ENCODE peak calls at places on chromosomes 1 and 21, in four cellular contexts. One of them, this sample, is unnamed.

GRCh38 chr1:207026177-207026576 is 6.4 kb downstream of the C1orf116 start:
- DNase-seq in A549: no peak
- DNase-seq in heart right ventricle: no peak
- DNase-seq in right lobe of liver: no peak
- DNase-seq in this sample: no peak

GRCh38 chr1:225845633-225846259 is 35.8 kb downstream of the EPHX1 start:
- DNase-seq in A549: peak
- DNase-seq in heart right ventricle: peak
- DNase-seq in right lobe of liver: peak
- DNase-seq in this sample: peak

GRCh38 chr1:150383629-150384318 is 19.8 kb downstream of the RPRD2 start:
- DNase-seq in heart right ventricle: no peak
- DNase-seq in right lobe of liver: no peak
- DNase-seq in A549: no peak
- DNase-seq in this sample: no peak

GRCh38 chr21:21907271-21907670 is 909.1 kb downstream of the NCAM2 start:
- DNase-seq in A549: no peak
- DNase-seq in heart right ventricle: no peak
- DNase-seq in right lobe of liver: no peak
- DNase-seq in this sample: no peak

GRCh38 chr1:160606611-160607010 is 27.3 kb upstream of the CD84 start:
- DNase-seq in A549: no peak
- DNase-seq in right lobe of liver: no peak
- DNase-seq in heart right ventricle: no peak
- DNase-seq in this sample: no peak

GRCh38 chr1:10508511-10508951 is 33.8 kb downstream of the PEX14 start:
- DNase-seq in A549: no peak
- DNase-seq in right lobe of liver: no peak
- DNase-seq in heart right ventricle: no peak
- DNase-seq in this sample: no peak

GRCh38 chr1:96519851-96520281 is 201.7 kb upstream of the PTBP2 start:
- DNase-seq in A549: no peak
- DNase-seq in heart right ventricle: no peak
- DNase-seq in right lobe of liver: no peak
- DNase-seq in this sample: no peak

GRCh38 chr1:10682114-10682445 is 114.4 kb downstream of the CASZ1 start:
- DNase-seq in right lobe of liver: no peak
- DNase-seq in heart right ventricle: no peak
- DNase-seq in A549: no peak
- DNase-seq in this sample: no peak

GRCh38 chr1:53342735-53343470 is 15.0 kb upstream of the LRP8 start:
- DNase-seq in A549: no peak
- DNase-seq in right lobe of liver: no peak
- DNase-seq in heart right ventricle: no peak
- DNase-seq in this sample: no peak

GRCh38 chr1:233033366-233033765 is 83.0 kb downstream of the NTPCR start:
- DNase-seq in A549: no peak
- DNase-seq in right lobe of liver: no peak
- DNase-seq in heart right ventricle: no peak
- DNase-seq in this sample: no peak

GRCh38 chr1:168089326-168089978 is 47.3 kb downstream of the GPR161 start:
- DNase-seq in heart right ventricle: no peak
- DNase-seq in right lobe of liver: no peak
- DNase-seq in A549: no peak
- DNase-seq in this sample: no peak

GRCh38 chr1:46797696-46798470 is 963 bp upstream of the CYP4B1 start:
- DNase-seq in heart right ventricle: no peak
- DNase-seq in right lobe of liver: no peak
- DNase-seq in A549: no peak
- DNase-seq in this sample: no peak

GRCh38 chr1:230286166-230286889 is 139.8 kb downstream of the PGBD5 start:
- DNase-seq in right lobe of liver: peak
- DNase-seq in A549: no peak
- DNase-seq in heart right ventricle: no peak
- DNase-seq in this sample: peak

GRCh38 chr1:154241703-154242352 is 21.1 kb downstream of the UBAP2L start:
- DNase-seq in right lobe of liver: no peak
- DNase-seq in heart right ventricle: no peak
- DNase-seq in A549: no peak
- DNase-seq in this sample: no peak

GRCh38 chr1:43699281-43699680 is 8.1 kb upstream of the ST3GAL3 start:
- DNase-seq in right lobe of liver: no peak
- DNase-seq in heart right ventricle: no peak
- DNase-seq in A549: no peak
- DNase-seq in this sample: no peak

GRCh38 chr21:25420831-25421230 is 186.4 kb downstream of the MRPL39 start:
- DNase-seq in heart right ventricle: no peak
- DNase-seq in right lobe of liver: no peak
- DNase-seq in A549: no peak
- DNase-seq in this sample: no peak

GRCh38 chr1:223515915-223516314 is 122.7 kb downstream of the CCDC185 start:
- DNase-seq in right lobe of liver: no peak
- DNase-seq in A549: no peak
- DNase-seq in heart right ventricle: no peak
- DNase-seq in this sample: no peak

GRCh38 chr1:112727716-112728115 is 12.6 kb upstream of the PPM1J start:
- DNase-seq in A549: no peak
- DNase-seq in heart right ventricle: no peak
- DNase-seq in right lobe of liver: no peak
- DNase-seq in this sample: no peak

GRCh38 chr1:207798847-207799246 is 47.0 kb downstream of the CD46 start:
- DNase-seq in A549: no peak
- DNase-seq in right lobe of liver: no peak
- DNase-seq in heart right ventricle: no peak
- DNase-seq in this sample: no peak

GRCh38 chr1:32769524-32770220 is 47.5 kb downstream of the YARS1 start:
- DNase-seq in right lobe of liver: no peak
- DNase-seq in heart right ventricle: no peak
- DNase-seq in A549: peak
- DNase-seq in this sample: peak

GRCh38 chr1:111424281-111424680 is 3.3 kb downstream of the OVGP1 start:
- DNase-seq in heart right ventricle: no peak
- DNase-seq in right lobe of liver: no peak
- DNase-seq in A549: no peak
- DNase-seq in this sample: no peak

GRCh38 chr1:68049941-68050878 is at the start of gene DIRAS3:
- DNase-seq in right lobe of liver: peak
- DNase-seq in A549: peak
- DNase-seq in heart right ventricle: no peak
- DNase-seq in this sample: no peak

GRCh38 chr1:87686137-87686490 is 357.4 kb downstream of the LMO4 start:
- DNase-seq in right lobe of liver: no peak
- DNase-seq in heart right ventricle: no peak
- DNase-seq in A549: no peak
- DNase-seq in this sample: no peak

GRCh38 chr1:117696567-117696966 is 90.7 kb downstream of the TENT5C start:
- DNase-seq in A549: no peak
- DNase-seq in heart right ventricle: no peak
- DNase-seq in right lobe of liver: no peak
- DNase-seq in this sample: no peak

GRCh38 chr1:175191654-175192053 is 922 bp downstream of the KIAA0040 start:
- DNase-seq in right lobe of liver: no peak
- DNase-seq in heart right ventricle: no peak
- DNase-seq in A549: no peak
- DNase-seq in this sample: no peak

GRCh38 chr1:203287896-203288295 is 17.4 kb upstream of the BTG2 start:
- DNase-seq in A549: no peak
- DNase-seq in heart right ventricle: no peak
- DNase-seq in right lobe of liver: no peak
- DNase-seq in this sample: no peak

GRCh38 chr1:44031051-44031899 is at the start of gene SLC6A9:
- DNase-seq in A549: peak
- DNase-seq in heart right ventricle: peak
- DNase-seq in right lobe of liver: peak
- DNase-seq in this sample: peak

GRCh38 chr21:42426876-42427480 is 23.3 kb downstream of the UBASH3A start:
- DNase-seq in A549: no peak
- DNase-seq in heart right ventricle: no peak
- DNase-seq in right lobe of liver: no peak
- DNase-seq in this sample: no peak

GRCh38 chr1:208456487-208456886 is 212.3 kb upstream of the PLXNA2 start:
- DNase-seq in right lobe of liver: no peak
- DNase-seq in heart right ventricle: no peak
- DNase-seq in A549: no peak
- DNase-seq in this sample: no peak

GRCh38 chr1:29802181-29803068 is 566.1 kb downstream of the PTPRU start:
- DNase-seq in right lobe of liver: no peak
- DNase-seq in A549: no peak
- DNase-seq in heart right ventricle: no peak
- DNase-seq in this sample: no peak

GRCh38 chr21:36388835-36389234 is 3.6 kb downstream of the CHAF1B start:
- DNase-seq in heart right ventricle: no peak
- DNase-seq in right lobe of liver: no peak
- DNase-seq in A549: peak
- DNase-seq in this sample: no peak

GRCh38 chr1:58363639-58364038 is 182.9 kb downstream of the OMA1 start:
- DNase-seq in heart right ventricle: no peak
- DNase-seq in A549: no peak
- DNase-seq in right lobe of liver: no peak
- DNase-seq in this sample: no peak

GRCh38 chr1:23810818-23811420 is 10.4 kb upstream of the GALE start:
- DNase-seq in A549: peak
- DNase-seq in heart right ventricle: no peak
- DNase-seq in right lobe of liver: no peak
- DNase-seq in this sample: peak

GRCh38 chr1:1827456-1827855 is 49.2 kb upstream of the NADK start:
- DNase-seq in right lobe of liver: no peak
- DNase-seq in heart right ventricle: no peak
- DNase-seq in A549: no peak
- DNase-seq in this sample: no peak

GRCh38 chr1:1825217-1825616 is 46.9 kb upstream of the NADK start:
- DNase-seq in A549: no peak
- DNase-seq in heart right ventricle: no peak
- DNase-seq in right lobe of liver: no peak
- DNase-seq in this sample: no peak

GRCh38 chr1:1826356-1827088 is 48.3 kb upstream of the NADK start:
- DNase-seq in right lobe of liver: no peak
- DNase-seq in A549: no peak
- DNase-seq in heart right ventricle: no peak
- DNase-seq in this sample: no peak

GRCh38 chr1:1832151-1832550 is 53.9 kb upstream of the NADK start:
- DNase-seq in A549: no peak
- DNase-seq in heart right ventricle: no peak
- DNase-seq in right lobe of liver: no peak
- DNase-seq in this sample: no peak

GRCh38 chr1:1827089-1827433 is 48.8 kb upstream of the NADK start:
- DNase-seq in A549: no peak
- DNase-seq in right lobe of liver: no peak
- DNase-seq in heart right ventricle: no peak
- DNase-seq in this sample: no peak
- H3K27ac ChIP-seq in A549: no peak
- H3K27ac ChIP-seq in right lobe of liver: no peak
- H3K27ac ChIP-seq in heart right ventricle: no peak
- H3K27ac ChIP-seq in this sample: no peak

GRCh38 chr1:39944410-39944809 is 10.5 kb upstream of the MFSD2A start:
- DNase-seq in A549: no peak
- DNase-seq in right lobe of liver: no peak
- DNase-seq in heart right ventricle: no peak
- DNase-seq in this sample: no peak
- H3K27ac ChIP-seq in A549: no peak
- H3K27ac ChIP-seq in right lobe of liver: no peak
- H3K27ac ChIP-seq in heart right ventricle: no peak
- H3K27ac ChIP-seq in this sample: no peak

GRCh38 chr1:12338793-12339192 is 109.0 kb downstream of the VPS13D start:
- DNase-seq in right lobe of liver: no peak
- DNase-seq in heart right ventricle: no peak
- DNase-seq in A549: no peak
- DNase-seq in this sample: no peak

GRCh38 chr1:12338017-12338416 is 108.2 kb downstream of the VPS13D start:
- DNase-seq in heart right ventricle: no peak
- DNase-seq in right lobe of liver: no peak
- DNase-seq in A549: no peak
- DNase-seq in this sample: no peak

GRCh38 chr1:12341667-12342066 is 111.8 kb downstream of the VPS13D start:
- DNase-seq in A549: no peak
- DNase-seq in right lobe of liver: no peak
- DNase-seq in heart right ventricle: no peak
- DNase-seq in this sample: no peak

GRCh38 chr1:12339410-12339809 is 109.6 kb downstream of the VPS13D start:
- DNase-seq in heart right ventricle: no peak
- DNase-seq in right lobe of liver: no peak
- DNase-seq in A549: no peak
- DNase-seq in this sample: no peak

DNA sequence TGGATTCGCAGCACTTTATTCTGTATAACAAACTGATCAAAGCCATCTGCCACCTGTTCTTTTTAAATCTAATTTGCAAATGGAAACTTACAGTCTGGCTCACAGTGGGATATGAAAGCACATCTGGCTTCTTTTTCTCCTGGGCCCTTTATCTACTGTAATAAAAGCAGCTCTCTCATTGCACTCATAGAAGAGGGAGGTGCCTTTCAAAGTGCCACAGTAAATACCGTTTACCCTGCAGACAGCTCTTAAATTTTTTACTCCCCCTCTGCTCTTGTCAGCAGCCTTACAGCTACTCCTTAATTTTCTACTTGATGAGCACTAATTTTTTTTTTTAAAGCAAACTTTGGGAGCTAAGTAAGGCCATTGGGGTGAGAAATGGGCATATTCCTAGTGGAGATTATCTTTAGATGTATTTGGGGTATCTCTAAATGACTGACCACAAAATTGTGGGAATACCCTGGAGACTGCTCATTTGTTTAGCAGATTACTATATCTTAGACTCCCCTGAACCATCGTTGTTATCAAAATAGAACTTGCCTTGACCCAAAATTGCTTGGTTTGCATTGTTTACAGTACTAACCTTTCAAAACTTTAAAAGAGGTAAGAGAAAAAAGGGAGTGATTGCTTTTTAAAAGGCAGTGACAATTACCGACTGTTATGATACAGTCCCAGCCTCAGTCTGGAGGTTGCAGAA is 110.2 kb downstream of the VPS13D start:
- DNase-seq in right lobe of liver: no peak
- DNase-seq in heart right ventricle: no peak
- DNase-seq in A549: no peak
- DNase-seq in this sample: no peak
- H3K27ac ChIP-seq in right lobe of liver: no peak
- H3K27ac ChIP-seq in heart right ventricle: peak
- H3K27ac ChIP-seq in A549: no peak
- H3K27ac ChIP-seq in this sample: no peak

DNA sequence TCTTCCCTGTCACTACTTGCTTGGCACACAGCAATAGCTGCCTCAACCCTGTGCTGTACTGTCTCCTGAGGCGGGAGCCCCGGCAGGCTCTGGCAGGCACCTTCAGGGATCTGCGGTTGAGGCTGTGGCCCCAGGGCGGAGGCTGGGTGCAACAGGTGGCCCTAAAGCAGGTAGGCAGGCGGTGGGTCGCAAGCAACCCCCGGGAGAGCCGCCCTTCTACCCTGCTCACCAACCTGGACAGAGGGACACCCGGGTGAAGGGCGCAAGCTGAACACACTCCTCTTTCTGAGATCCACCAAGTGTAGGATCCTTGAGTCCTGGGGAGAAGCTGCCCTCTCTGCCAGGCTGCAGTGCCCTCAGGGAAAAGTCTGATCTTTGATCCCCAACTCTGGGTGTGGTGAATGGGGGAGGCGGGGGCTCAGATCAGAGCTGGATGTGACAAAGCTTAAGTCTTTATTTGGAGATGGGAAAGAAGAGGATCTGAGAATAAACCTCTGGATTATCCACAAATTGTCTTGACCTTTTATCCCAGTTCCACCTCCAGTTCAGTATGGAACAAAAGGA is 1.2 kb downstream of the RXFP4 start:
- DNase-seq in right lobe of liver: no peak
- DNase-seq in heart right ventricle: no peak
- DNase-seq in A549: peak
- DNase-seq in this sample: no peak
- H3K27ac ChIP-seq in right lobe of liver: no peak
- H3K27ac ChIP-seq in heart right ventricle: peak
- H3K27ac ChIP-seq in A549: peak
- H3K27ac ChIP-seq in this sample: peak